ENCODE peak calls at places on chromosomes 2 and 18, in four cellular contexts. One of them, this sample, is unnamed. For H3K9me3, the result is how much of the 10 kb centered on the place peaks cover.

GRCh38 chr2:84033347-84033974 is 425.6 kb downstream of the SUCLG1 start:
- DNase-seq in IMR-90: no peak
- DNase-seq in endothelial cell of umbilical vein: no peak
- DNase-seq in GM23248: no peak
- DNase-seq in this sample: no peak

GRCh38 chr2:86072271-86072858 is 33.3 kb downstream of the POLR1A start:
- DNase-seq in GM23248: no peak
- DNase-seq in IMR-90: no peak
- DNase-seq in endothelial cell of umbilical vein: peak
- DNase-seq in this sample: no peak

GRCh38 chr2:176079285-176079830 is 4.4 kb downstream of the EVX2 start:
- DNase-seq in GM23248: no peak
- DNase-seq in IMR-90: no peak
- DNase-seq in endothelial cell of umbilical vein: no peak
- DNase-seq in this sample: no peak

GRCh38 chr2:68423966-68424650 is 43.0 kb downstream of the FBXO48 start:
- DNase-seq in endothelial cell of umbilical vein: no peak
- DNase-seq in GM23248: no peak
- DNase-seq in IMR-90: no peak
- DNase-seq in this sample: no peak

GRCh38 chr18:49021433-49022129 is 70.8 kb upstream of the SMAD7 start:
- DNase-seq in endothelial cell of umbilical vein: peak
- DNase-seq in IMR-90: peak
- DNase-seq in GM23248: peak
- DNase-seq in this sample: peak

GRCh38 chr2:102975996-102976636 is 214.3 kb downstream of the TMEM182 start:
- DNase-seq in GM23248: peak
- DNase-seq in IMR-90: peak
- DNase-seq in endothelial cell of umbilical vein: no peak
- DNase-seq in this sample: peak

GRCh38 chr2:26578581-26578980 is 62.6 kb downstream of the CIB4 start:
- DNase-seq in endothelial cell of umbilical vein: no peak
- DNase-seq in IMR-90: no peak
- DNase-seq in GM23248: no peak
- DNase-seq in this sample: no peak

GRCh38 chr2:138424436-138425140 is 77.0 kb upstream of the SPOPL start:
- DNase-seq in GM23248: no peak
- DNase-seq in endothelial cell of umbilical vein: no peak
- DNase-seq in IMR-90: no peak
- DNase-seq in this sample: no peak

GRCh38 chr18:32919799-32920198 is 147.0 kb upstream of the KLHL14 start:
- DNase-seq in IMR-90: no peak
- DNase-seq in GM23248: peak
- DNase-seq in endothelial cell of umbilical vein: no peak
- DNase-seq in this sample: no peak

GRCh38 chr2:71566271-71566858 is 113.0 kb downstream of the DYSF start:
- DNase-seq in IMR-90: no peak
- DNase-seq in endothelial cell of umbilical vein: no peak
- DNase-seq in GM23248: peak
- DNase-seq in this sample: peak

GRCh38 chr2:43082111-43082877 is 144.1 kb downstream of the ZFP36L2 start:
- DNase-seq in IMR-90: peak
- DNase-seq in GM23248: peak
- DNase-seq in endothelial cell of umbilical vein: peak
- DNase-seq in this sample: peak

GRCh38 chr2:40343904-40344303 is 108.0 kb downstream of the SLC8A1 start:
- DNase-seq in IMR-90: peak
- DNase-seq in GM23248: peak
- DNase-seq in endothelial cell of umbilical vein: no peak
- DNase-seq in this sample: peak

GRCh38 chr2:102000813-102001766 is 9.3 kb downstream of the IL1R2 start:
- DNase-seq in GM23248: no peak
- DNase-seq in IMR-90: no peak
- DNase-seq in endothelial cell of umbilical vein: no peak
- DNase-seq in this sample: no peak

GRCh38 chr2:75021672-75022071 is 63.2 kb downstream of the POLE4 start:
- DNase-seq in GM23248: peak
- DNase-seq in endothelial cell of umbilical vein: no peak
- DNase-seq in IMR-90: peak
- DNase-seq in this sample: peak

GRCh38 chr2:194271283-194271961 is 1385.6 kb upstream of the SLC39A10 start:
- DNase-seq in IMR-90: no peak
- DNase-seq in GM23248: no peak
- DNase-seq in endothelial cell of umbilical vein: no peak
- DNase-seq in this sample: no peak

GRCh38 chr2:27690052-27690451 is 26.4 kb downstream of the SLC4A1AP start:
- DNase-seq in GM23248: no peak
- DNase-seq in IMR-90: no peak
- DNase-seq in endothelial cell of umbilical vein: no peak
- DNase-seq in this sample: no peak

GRCh38 chr2:88059979-88060906 is 4.7 kb upstream of the KRCC1 start:
- DNase-seq in IMR-90: peak
- DNase-seq in GM23248: peak
- DNase-seq in endothelial cell of umbilical vein: peak
- DNase-seq in this sample: peak

GRCh38 chr2:2847131-2847740 is 516.2 kb upstream of the MYT1L start:
- DNase-seq in IMR-90: no peak
- DNase-seq in endothelial cell of umbilical vein: no peak
- DNase-seq in GM23248: no peak
- DNase-seq in this sample: no peak

GRCh38 chr2:186443851-186444250 is 42.2 kb upstream of the ZC3H15 start:
- DNase-seq in endothelial cell of umbilical vein: no peak
- DNase-seq in IMR-90: no peak
- DNase-seq in GM23248: no peak
- DNase-seq in this sample: no peak

GRCh38 chr18:58847383-58848071 is 17.1 kb upstream of the ZNF532 start:
- DNase-seq in IMR-90: no peak
- DNase-seq in GM23248: no peak
- DNase-seq in endothelial cell of umbilical vein: peak
- DNase-seq in this sample: no peak

GRCh38 chr2:147420517-147420916 is 424.3 kb upstream of the ACVR2A start:
- DNase-seq in IMR-90: no peak
- DNase-seq in endothelial cell of umbilical vein: no peak
- DNase-seq in GM23248: no peak
- DNase-seq in this sample: no peak

GRCh38 chr2:142983174-142983573 is 105.7 kb downstream of the KYNU start:
- DNase-seq in GM23248: peak
- DNase-seq in endothelial cell of umbilical vein: no peak
- DNase-seq in IMR-90: no peak
- DNase-seq in this sample: no peak

GRCh38 chr2:84694088-84694622 is 177.9 kb downstream of the DNAH6 start:
- DNase-seq in GM23248: no peak
- DNase-seq in IMR-90: no peak
- DNase-seq in endothelial cell of umbilical vein: no peak
- DNase-seq in this sample: no peak

GRCh38 chr2:101012706-101013181 is 10.7 kb downstream of the RPL31 start:
- DNase-seq in GM23248: peak
- DNase-seq in endothelial cell of umbilical vein: peak
- DNase-seq in IMR-90: peak
- DNase-seq in this sample: peak

GRCh38 chr2:168203762-168204693 is 43.4 kb downstream of the STK39 start:
- DNase-seq in GM23248: no peak
- DNase-seq in endothelial cell of umbilical vein: no peak
- DNase-seq in IMR-90: no peak
- DNase-seq in this sample: no peak

GRCh38 chr2:165466386-165466785 is 3.1 kb upstream of the CSRNP3 start:
- DNase-seq in GM23248: no peak
- DNase-seq in endothelial cell of umbilical vein: no peak
- DNase-seq in IMR-90: no peak
- DNase-seq in this sample: no peak

GRCh38 chr18:45505497-45506206 is 109.6 kb upstream of the SLC14A2 start:
- DNase-seq in GM23248: peak
- DNase-seq in IMR-90: no peak
- DNase-seq in endothelial cell of umbilical vein: no peak
- DNase-seq in this sample: peak

GRCh38 chr2:156903335-156903734 is 354.2 kb upstream of the GALNT5 start:
- DNase-seq in GM23248: peak
- DNase-seq in endothelial cell of umbilical vein: no peak
- DNase-seq in IMR-90: peak
- DNase-seq in this sample: peak

GRCh38 chr2:240601061-240601830 is 14.7 kb downstream of the CAPN10 start:
- DNase-seq in GM23248: no peak
- DNase-seq in IMR-90: no peak
- DNase-seq in endothelial cell of umbilical vein: no peak
- DNase-seq in this sample: no peak

GRCh38 chr2:166375736-166376487 is at the start of gene SCN9A:
- DNase-seq in endothelial cell of umbilical vein: peak
- DNase-seq in GM23248: peak
- DNase-seq in IMR-90: peak
- DNase-seq in this sample: peak

GRCh38 chr18:9823805-9824473 is 61.8 kb upstream of the TXNDC2 start:
- DNase-seq in endothelial cell of umbilical vein: no peak
- DNase-seq in GM23248: peak
- DNase-seq in IMR-90: peak
- DNase-seq in this sample: peak

GRCh38 chr2:171407030-171407707 is 26.6 kb downstream of the METTL8 start:
- DNase-seq in IMR-90: no peak
- DNase-seq in endothelial cell of umbilical vein: no peak
- DNase-seq in GM23248: no peak
- DNase-seq in this sample: no peak

GRCh38 chr2:233486778-233487552 is 79.6 kb downstream of the USP40 start:
- DNase-seq in IMR-90: peak
- DNase-seq in endothelial cell of umbilical vein: peak
- DNase-seq in GM23248: peak
- DNase-seq in this sample: peak

DNA sequence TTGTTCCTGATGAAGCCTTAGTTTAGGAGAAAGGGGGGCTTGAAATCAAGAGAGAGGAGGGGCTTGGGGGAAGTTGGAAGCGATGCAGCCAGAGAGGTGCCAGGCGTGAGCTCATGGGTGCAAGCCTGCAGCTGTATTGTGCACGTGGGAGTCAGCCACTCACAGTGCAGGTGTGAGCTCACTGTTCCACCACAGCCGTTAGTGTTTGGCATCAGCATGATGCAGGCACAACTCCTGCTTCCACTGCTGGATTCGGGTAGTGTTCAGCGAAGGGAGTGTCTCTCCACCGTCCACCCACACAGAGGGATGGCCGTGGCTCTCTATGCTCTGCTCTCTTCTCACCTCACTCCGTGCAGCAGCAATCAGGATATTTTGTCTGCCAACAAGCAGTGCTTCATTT is 68.4 kb upstream of the ALPP start:
- DNase-seq in IMR-90: no peak
- DNase-seq in GM23248: no peak
- DNase-seq in endothelial cell of umbilical vein: no peak
- DNase-seq in this sample: no peak
- H3K4me3 ChIP-seq in IMR-90: no peak
- H3K4me3 ChIP-seq in GM23248: no peak
- H3K4me3 ChIP-seq in endothelial cell of umbilical vein: no peak
- H3K4me3 ChIP-seq in this sample: no peak

GRCh38 chr2:31694444-31694843 is 113.7 kb upstream of the SRD5A2 start:
- DNase-seq in endothelial cell of umbilical vein: no peak
- DNase-seq in GM23248: peak
- DNase-seq in IMR-90: peak
- DNase-seq in this sample: peak
- H3K9me3 ChIP-seq in endothelial cell of umbilical vein: under half
- H3K9me3 ChIP-seq in GM23248: under half
- H3K9me3 ChIP-seq in IMR-90: under half
- H3K9me3 ChIP-seq in this sample: half or more

DNA sequence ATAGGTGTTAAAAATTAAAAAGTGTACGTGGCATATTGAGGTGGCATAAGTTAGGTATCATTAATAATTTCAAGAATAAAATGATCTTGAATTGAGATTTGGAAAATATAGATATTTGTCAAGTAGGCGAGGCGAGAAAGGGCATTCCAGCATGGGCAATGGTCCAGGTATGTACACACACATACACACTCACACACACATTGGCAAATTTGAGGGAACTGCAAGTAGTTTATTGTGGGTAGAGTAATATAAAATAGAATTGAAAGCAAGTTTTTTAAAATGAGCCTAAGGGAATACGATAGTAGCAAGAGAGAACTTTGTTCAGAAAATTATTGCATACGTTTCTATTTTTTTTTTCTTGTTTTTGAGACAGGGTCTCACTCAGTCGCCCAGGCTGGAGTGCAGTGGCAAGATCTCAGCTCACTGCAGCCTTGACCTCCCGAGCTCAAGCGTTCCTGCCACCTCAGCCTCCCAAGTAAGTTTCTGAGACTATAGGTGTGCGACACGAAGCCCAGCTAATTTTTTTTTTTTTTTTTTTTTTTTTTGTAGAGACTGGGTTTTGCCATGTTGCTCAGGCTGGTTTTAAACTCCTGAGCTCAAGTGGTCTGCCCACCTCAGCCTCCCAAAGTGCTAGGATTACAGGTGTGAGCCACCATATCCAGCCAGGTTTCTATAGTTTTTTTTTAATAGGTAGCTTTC is 96.7 kb upstream of the SLC39A10 start:
- DNase-seq in IMR-90: peak
- DNase-seq in GM23248: no peak
- DNase-seq in endothelial cell of umbilical vein: no peak
- DNase-seq in this sample: peak
- H3K9ac ChIP-seq in IMR-90: peak
- H3K9ac ChIP-seq in GM23248: peak
- H3K9ac ChIP-seq in endothelial cell of umbilical vein: no peak
- H3K9ac ChIP-seq in this sample: no peak

DNA sequence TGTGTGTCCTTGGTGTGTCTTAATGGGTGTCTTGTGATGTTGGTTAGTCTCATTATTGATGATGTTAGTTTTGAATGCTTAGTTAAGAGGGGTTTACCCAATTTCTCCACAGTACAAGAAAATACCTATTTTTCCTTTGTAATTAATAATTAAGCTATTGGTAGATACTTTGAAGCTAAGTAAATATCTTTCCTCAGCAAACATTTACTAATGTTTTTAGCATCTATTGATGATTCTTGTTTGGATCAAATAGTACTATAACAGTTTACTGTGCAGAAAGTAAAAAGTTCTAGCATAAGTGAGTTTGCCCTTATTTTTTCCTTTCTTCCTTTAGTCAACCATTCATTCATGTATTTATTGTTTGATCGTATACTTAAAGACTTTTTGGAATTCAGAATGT is 19.1 kb downstream of the MAP3K20 start:
- DNase-seq in IMR-90: no peak
- DNase-seq in endothelial cell of umbilical vein: no peak
- DNase-seq in GM23248: no peak
- DNase-seq in this sample: no peak
- H3K4me3 ChIP-seq in IMR-90: no peak
- H3K4me3 ChIP-seq in endothelial cell of umbilical vein: no peak
- H3K4me3 ChIP-seq in GM23248: no peak
- H3K4me3 ChIP-seq in this sample: no peak

DNA sequence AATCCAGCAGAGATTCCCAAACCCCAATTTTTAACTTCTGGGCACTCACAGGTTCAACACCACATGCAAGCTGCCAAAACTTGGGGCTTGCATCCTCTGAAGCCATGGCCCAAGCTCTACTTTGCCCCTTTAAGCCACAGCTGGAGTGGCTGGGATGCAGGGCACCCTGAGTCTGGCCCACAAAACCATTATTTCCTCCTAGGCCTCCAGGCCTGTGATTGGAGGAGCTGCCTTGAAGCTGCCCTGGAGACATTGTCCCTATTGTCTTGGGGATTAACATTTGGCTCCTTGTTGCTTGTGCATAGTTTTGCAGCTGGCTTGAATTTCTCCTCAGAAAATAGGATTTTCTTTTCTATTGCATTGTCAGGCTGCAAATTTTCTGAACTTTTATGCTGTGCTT is 109.8 kb upstream of the RPRM start:
- DNase-seq in endothelial cell of umbilical vein: no peak
- DNase-seq in GM23248: no peak
- DNase-seq in IMR-90: no peak
- DNase-seq in this sample: no peak
- H3K9me3 ChIP-seq in endothelial cell of umbilical vein: under half
- H3K9me3 ChIP-seq in GM23248: under half
- H3K9me3 ChIP-seq in IMR-90: under half
- H3K9me3 ChIP-seq in this sample: under half

This sample was measured in adipocyte.